ENCODE peak calls at places on chromosomes 4 and X, in six cellular contexts. Z is H9, C is mesenchymal stem cell, K is IMR-90, Q is mesendoderm, E is H1. B is an unnamed sample.

GRCh38 chr4:182126567-182126966 is 116.6 kb upstream of the TENM3 start:
- DNase-seq in Z (no peak), C (no peak), K (peak), Q (no peak), E (no peak), B (no peak)

GRCh38 chr4:10098770-10099139 is 17.8 kb downstream of the WDR1 start:
- DNase-seq in Z (no peak), C (peak), K (peak), Q (no peak), E (no peak), B (no peak)

GRCh38 chr4:165403667-165404066 is 24.9 kb downstream of the CPE start:
- DNase-seq in Z (peak), C (no peak), K (no peak), Q (peak), E (no peak), B (no peak)

GRCh38 chr4:127143460-127144190 is 489.1 kb upstream of the INTU start:
- DNase-seq in Z (no peak), C (peak), K (peak), Q (no peak), E (no peak), B (no peak)

GRCh38 chr4:188399834-188400233 is 260.6 kb downstream of the TRIML1 start:
- DNase-seq in Z (peak), C (no peak), K (no peak), Q (peak), E (peak), B (no peak)

GRCh38 chrX:110477593-110478228 is 119.1 kb downstream of the RTL9 start:
- DNase-seq in Z (no peak), C (no peak), K (no peak), Q (peak), E (no peak), B (no peak)

GRCh38 chr4:48193096-48193836 is 59.2 kb upstream of the TXK start:
- DNase-seq in Z (no peak), C (no peak), K (no peak), Q (no peak), E (no peak), B (no peak)

GRCh38 chr4:30770049-30770549 is 49.9 kb downstream of the PCDH7 start:
- DNase-seq in Z (no peak), C (peak), K (peak), Q (no peak), E (no peak), B (no peak)

GRCh38 chr4:52588097-52588496 is 71.0 kb downstream of the USP46 start:
- DNase-seq in Z (peak), C (peak), K (peak), Q (peak), E (peak), B (no peak)

GRCh38 chr4:23717528-23718248 is 172.2 kb downstream of the PPARGC1A start:
- DNase-seq in Z (no peak), C (peak), K (peak), Q (peak), E (no peak), B (no peak)

GRCh38 chrX:139106111-139106510 is 394.6 kb upstream of the FGF13 start:
- DNase-seq in Z (no peak), C (peak), K (no peak), Q (peak), E (no peak), B (no peak)

GRCh38 chr4:137531951-137532868 is at the start of gene PCDH18:
- DNase-seq in Z (peak), C (peak), K (peak), Q (peak), E (peak), B (peak)

GRCh38 chr4:140343303-140343702 is 30.1 kb upstream of the SCOC start:
- DNase-seq in Z (no peak), C (no peak), K (no peak), Q (peak), E (no peak), B (no peak)

GRCh38 chr4:92304636-92305035 is 870 bp downstream of the GRID2 start:
- DNase-seq in Z (peak), C (peak), K (no peak), Q (peak), E (no peak), B (peak)

GRCh38 chr4:103150677-103151076 is 47.5 kb downstream of the CENPE start:
- DNase-seq in Z (no peak), C (peak), K (peak), Q (no peak), E (no peak), B (no peak)

GRCh38 chr4:7358100-7358735 is 76.5 kb downstream of the PSAPL1 start:
- DNase-seq in Z (no peak), C (peak), K (peak), Q (peak), E (no peak), B (no peak)

GRCh38 chr4:136861081-136861480 is 671.2 kb downstream of the PCDH18 start:
- DNase-seq in Z (no peak), C (no peak), K (peak), Q (peak), E (no peak), B (no peak)

GRCh38 chr4:156138781-156139280 is 185.2 kb upstream of the CTSO start:
- DNase-seq in Z (no peak), C (no peak), K (no peak), Q (no peak), E (no peak), B (no peak)

GRCh38 chr4:105503484-105503883 is 29.6 kb upstream of the PPA2 start:
- DNase-seq in Z (no peak), C (no peak), K (no peak), Q (no peak), E (no peak), B (no peak)

GRCh38 chrX:19549838-19550237 is 34.5 kb upstream of the MAP3K15 start:
- DNase-seq in Z (no peak), C (no peak), K (no peak), Q (no peak), E (no peak), B (no peak)

DNA sequence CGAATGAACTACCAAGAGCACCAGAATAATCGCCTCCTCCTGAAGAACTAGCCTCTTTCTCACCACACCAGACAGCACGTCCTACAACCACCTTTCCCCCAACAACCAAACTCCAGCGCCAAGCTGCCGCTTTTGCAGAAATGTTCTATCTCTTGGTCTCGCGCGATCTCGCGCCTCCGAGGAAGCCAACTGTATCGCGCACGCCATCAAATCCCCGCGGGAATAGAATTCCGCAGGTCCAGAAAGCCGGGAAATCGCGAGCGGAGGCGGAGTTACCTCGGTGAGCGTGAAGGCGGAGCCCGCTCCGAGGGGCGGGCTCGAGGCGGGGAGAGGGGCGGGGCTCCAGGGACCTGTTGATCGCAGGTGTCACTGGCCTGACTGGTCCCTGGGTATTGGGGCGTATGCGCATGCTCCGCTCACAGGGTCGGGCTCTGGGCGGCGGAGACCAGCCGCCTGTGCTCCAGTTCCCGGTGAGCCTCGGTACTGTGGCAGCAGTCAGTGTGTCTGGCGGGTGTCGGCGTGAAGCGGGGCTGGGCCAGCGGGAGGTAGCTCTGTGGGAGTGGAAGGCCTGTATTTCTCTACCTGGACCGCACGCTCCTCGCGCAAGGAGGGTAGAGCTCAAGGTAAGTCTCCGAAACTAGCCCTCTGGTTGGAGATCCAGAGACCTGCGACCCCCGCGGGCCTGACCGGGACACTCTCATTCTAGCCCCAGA is at the start of gene USP53:
- DNase-seq in Z (peak), C (peak), K (peak), Q (peak), E (peak), B (peak)
- H2BK15ac ChIP-seq in Z (no peak), C (no peak), K (peak), Q (no peak), E (peak), B (peak)

DNA sequence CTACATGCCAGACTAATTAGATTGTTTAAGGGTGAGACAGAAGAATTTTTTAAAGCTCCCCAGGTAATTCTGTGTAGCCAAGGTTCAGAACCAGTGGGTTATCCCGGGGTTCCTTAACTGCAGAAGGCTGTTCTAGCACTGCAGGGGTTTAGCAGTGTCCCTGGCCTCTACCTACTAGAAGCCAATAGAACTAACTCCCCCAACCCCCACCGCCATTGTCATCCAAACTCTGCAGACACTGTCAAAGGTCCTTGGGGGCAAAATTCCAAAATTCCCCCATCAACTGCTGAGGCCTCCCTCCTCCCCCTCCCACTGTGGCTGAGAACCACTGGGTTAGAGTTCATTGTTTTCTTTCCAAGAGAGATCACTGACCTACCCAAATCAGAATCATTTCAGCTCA is 66.4 kb downstream of the MOSPD2 start:
- DNase-seq in Z (peak), C (no peak), K (no peak), Q (peak), E (peak), B (no peak)
- H2BK15ac ChIP-seq in Z (no peak), C (no peak), K (no peak), Q (no peak), E (no peak), B (no peak)

GRCh38 chrX:5031792-5032191 is 1196.9 kb downstream of the NLGN4X start:
- DNase-seq in Z (no peak), C (no peak), K (no peak), Q (no peak), E (no peak), B (no peak)
- H2BK15ac ChIP-seq in Z (no peak), C (no peak), K (no peak), Q (no peak), E (no peak), B (no peak)

GRCh38 chrX:152992120-152992519 is 1.8 kb downstream of the PNMA5 start:
- DNase-seq in Z (no peak), C (no peak), K (no peak), Q (peak), E (no peak), B (no peak)

GRCh38 chrX:152991123-152991522 is 2.8 kb downstream of the PNMA5 start:
- DNase-seq in Z (no peak), C (no peak), K (no peak), Q (no peak), E (no peak), B (no peak)

GRCh38 chrX:152987801-152988200 is 6.1 kb downstream of the PNMA5 start:
- DNase-seq in Z (no peak), C (no peak), K (no peak), Q (no peak), E (no peak), B (no peak)

GRCh38 chrX:152988536-152989291 is 5.2 kb downstream of the PNMA5 start:
- DNase-seq in Z (no peak), C (no peak), K (no peak), Q (no peak), E (no peak), B (no peak)

GRCh38 chrX:152989292-152989658 is 4.6 kb downstream of the PNMA5 start:
- DNase-seq in Z (no peak), C (no peak), K (peak), Q (peak), E (no peak), B (no peak)
- H2BK15ac ChIP-seq in Z (no peak), C (no peak), K (no peak), Q (no peak), E (no peak), B (no peak)

GRCh38 chrX:120286733-120287512 is 24.3 kb downstream of the TMEM255A start:
- DNase-seq in Z (no peak), C (no peak), K (no peak), Q (no peak), E (no peak), B (no peak)

GRCh38 chrX:120290107-120290506 is 21.2 kb downstream of the TMEM255A start:
- DNase-seq in Z (no peak), C (no peak), K (no peak), Q (no peak), E (no peak), B (no peak)

GRCh38 chrX:120291211-120291610 is 20.1 kb downstream of the TMEM255A start:
- DNase-seq in Z (no peak), C (no peak), K (no peak), Q (no peak), E (no peak), B (no peak)

GRCh38 chrX:120282697-120283096 is 28.6 kb downstream of the TMEM255A start:
- DNase-seq in Z (no peak), C (no peak), K (no peak), Q (no peak), E (no peak), B (no peak)

GRCh38 chrX:120287513-120288112 is 23.6 kb downstream of the TMEM255A start:
- DNase-seq in Z (no peak), C (no peak), K (no peak), Q (no peak), E (no peak), B (no peak)
- H2BK15ac ChIP-seq in Z (no peak), C (no peak), K (no peak), Q (no peak), E (no peak), B (no peak)

DNA sequence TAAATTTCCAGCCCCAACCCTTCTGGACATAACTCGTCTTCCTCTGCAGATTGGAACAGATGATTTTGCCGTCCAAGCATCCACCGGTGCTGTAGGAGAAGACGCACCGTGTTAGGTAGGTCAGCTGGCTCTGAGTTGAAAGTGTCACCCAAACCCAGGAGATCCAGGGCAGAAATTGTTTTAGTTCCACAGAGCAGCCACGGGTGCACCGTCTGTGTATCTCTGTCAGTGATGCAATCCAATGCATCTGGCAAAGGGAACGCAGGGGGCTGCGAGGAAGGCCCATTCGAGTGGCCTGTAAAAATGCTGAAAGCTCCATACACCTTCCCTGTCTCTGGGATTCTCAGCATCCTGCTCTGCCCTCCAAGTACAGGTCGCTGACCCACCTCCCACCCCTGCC is 39.9 kb upstream of the SHOX start:
- DNase-seq in Z (peak), C (no peak), K (no peak), Q (no peak), E (no peak), B (no peak)
- H2BK15ac ChIP-seq in Z (no peak), C (no peak), K (no peak), Q (no peak), E (no peak), B (no peak)

GRCh38 chrX:129825746-129826505 is 17.8 kb downstream of the ZDHHC9 start:
- DNase-seq in Z (no peak), C (no peak), K (no peak), Q (no peak), E (no peak), B (no peak)

GRCh38 chrX:129823115-129823514 is 20.6 kb downstream of the ZDHHC9 start:
- DNase-seq in Z (no peak), C (peak), K (peak), Q (peak), E (no peak), B (no peak)

GRCh38 chrX:129824620-129825019 is 19.1 kb downstream of the ZDHHC9 start:
- DNase-seq in Z (no peak), C (no peak), K (no peak), Q (no peak), E (no peak), B (no peak)

GRCh38 chrX:129823523-129823922 is 20.2 kb downstream of the ZDHHC9 start:
- DNase-seq in Z (no peak), C (no peak), K (no peak), Q (no peak), E (no peak), B (no peak)
- H2BK15ac ChIP-seq in Z (no peak), C (no peak), K (no peak), Q (no peak), E (no peak), B (no peak)

GRCh38 chr4:38723114-38723513 is 59.1 kb downstream of the KLF3 start:
- DNase-seq in Z (no peak), C (no peak), K (no peak), Q (no peak), E (no peak), B (no peak)
- H2BK15ac ChIP-seq in Z (no peak), C (no peak), K (no peak), Q (no peak), E (no peak), B (no peak)

GRCh38 chr4:120327276-120327675 is 260.6 kb upstream of the MAD2L1 start:
- DNase-seq in Z (no peak), C (no peak), K (no peak), Q (peak), E (no peak), B (no peak)
- H2BK15ac ChIP-seq in Z (no peak), C (no peak), K (no peak), Q (no peak), E (no peak), B (no peak)

DNA sequence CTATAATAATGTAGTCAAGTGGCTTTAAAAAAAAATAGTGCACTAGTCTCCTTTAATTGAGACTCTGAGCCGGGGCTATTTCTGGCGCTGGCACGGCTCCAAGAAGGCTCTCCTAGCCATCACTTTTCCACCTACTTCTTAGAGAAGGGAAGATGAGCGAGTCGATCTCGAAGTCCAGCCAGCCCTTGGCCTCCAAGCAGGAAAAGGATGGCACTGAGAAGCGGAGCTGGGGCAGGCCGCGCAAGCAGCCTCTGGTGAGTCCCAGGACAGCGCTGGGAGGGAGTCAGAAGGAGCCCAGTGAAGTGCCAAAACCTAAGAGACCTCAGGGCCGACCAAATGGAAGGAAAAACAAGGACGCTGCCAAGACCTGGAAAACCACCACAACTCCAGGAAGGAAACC is 531.9 kb downstream of the MAGEB5 start:
- DNase-seq in Z (no peak), C (no peak), K (no peak), Q (no peak), E (no peak), B (no peak)
- H2BK15ac ChIP-seq in Z (no peak), C (no peak), K (no peak), Q (no peak), E (no peak), B (no peak)